ENCODE peak calls at places on chromosomes 3 and 15, in four cellular contexts. R is HepG2, T is A549, V is K562. B is an unnamed sample.

GRCh38 chr3:112084980-112085697 is 1.1 kb upstream of the C3orf52 start:
- DNase-seq in R (peak), T (no peak), V (no peak), B (no peak)

GRCh38 chr3:94175677-94176076 is 112.8 kb downstream of the NSUN3 start:
- DNase-seq in R (no peak), T (no peak), V (no peak), B (no peak)

GRCh38 chr15:64596701-64597468 is 136.5 kb downstream of the ZNF609 start:
- DNase-seq in R (no peak), T (no peak), V (peak), B (no peak)

GRCh38 chr3:179688847-179689246 is 36.0 kb downstream of the USP13 start:
- DNase-seq in R (no peak), T (no peak), V (no peak), B (no peak)

GRCh38 chr15:39592500-39592899 is 11.6 kb downstream of the THBS1 start:
- DNase-seq in R (no peak), T (no peak), V (no peak), B (no peak)

GRCh38 chr3:10494180-10494579 is 11.2 kb downstream of the ATP2B2 start:
- DNase-seq in R (no peak), T (no peak), V (no peak), B (no peak)

GRCh38 chr3:142968319-142968718 is 4.8 kb upstream of the PAQR9 start:
- DNase-seq in R (no peak), T (no peak), V (no peak), B (no peak)

GRCh38 chr3:152302521-152303021 is 33.8 kb downstream of the MBNL1 start:
- DNase-seq in R (peak), T (no peak), V (no peak), B (no peak)

GRCh38 chr15:96767703-96768434 is 437.4 kb downstream of the NR2F2 start:
- DNase-seq in R (no peak), T (no peak), V (no peak), B (no peak)

GRCh38 chr3:22506871-22507270 is 696.3 kb upstream of the UBE2E2 start:
- DNase-seq in R (no peak), T (no peak), V (no peak), B (no peak)

GRCh38 chr3:29072626-29073025 is 208.2 kb upstream of the RBMS3 start:
- DNase-seq in R (no peak), T (no peak), V (no peak), B (no peak)

GRCh38 chr3:43288850-43289249 is 2.5 kb downstream of the SNRK start:
- DNase-seq in R (peak), T (no peak), V (no peak), B (no peak)

GRCh38 chr15:60038111-60038521 is 34.0 kb downstream of the FOXB1 start:
- DNase-seq in R (no peak), T (no peak), V (no peak), B (peak)

GRCh38 chr15:34038023-34038403 is 991 bp downstream of the AVEN start:
- DNase-seq in R (no peak), T (no peak), V (no peak), B (no peak)

GRCh38 chr15:91790826-91791225 is 62.7 kb upstream of the SLCO3A1 start:
- DNase-seq in R (no peak), T (no peak), V (no peak), B (no peak)

GRCh38 chr3:187012609-187013051 is 82.3 kb downstream of the ST6GAL1 start:
- DNase-seq in R (no peak), T (no peak), V (no peak), B (no peak)

GRCh38 chr3:127488740-127489139 is 101.8 kb downstream of the TPRA1 start:
- DNase-seq in R (no peak), T (no peak), V (no peak), B (no peak)

GRCh38 chr3:39148116-39149058 is 5.0 kb downstream of the CSRNP1 start:
- DNase-seq in R (no peak), T (no peak), V (peak), B (no peak)

GRCh38 chr15:63310646-63311045 is 33.2 kb downstream of the APH1B start:
- DNase-seq in R (no peak), T (no peak), V (no peak), B (no peak)

GRCh38 chr15:52427804-52428203 is 100.9 kb downstream of the MYO5A start:
- DNase-seq in R (no peak), T (no peak), V (no peak), B (no peak)

GRCh38 chr3:88203537-88204143 is 53.9 kb downstream of the C3orf38 start:
- DNase-seq in R (peak), T (peak), V (peak), B (peak)
- TF ChIP-seq NR3C1 in R (no peak), T (no peak), V (no peak), B (no peak)

DNA sequence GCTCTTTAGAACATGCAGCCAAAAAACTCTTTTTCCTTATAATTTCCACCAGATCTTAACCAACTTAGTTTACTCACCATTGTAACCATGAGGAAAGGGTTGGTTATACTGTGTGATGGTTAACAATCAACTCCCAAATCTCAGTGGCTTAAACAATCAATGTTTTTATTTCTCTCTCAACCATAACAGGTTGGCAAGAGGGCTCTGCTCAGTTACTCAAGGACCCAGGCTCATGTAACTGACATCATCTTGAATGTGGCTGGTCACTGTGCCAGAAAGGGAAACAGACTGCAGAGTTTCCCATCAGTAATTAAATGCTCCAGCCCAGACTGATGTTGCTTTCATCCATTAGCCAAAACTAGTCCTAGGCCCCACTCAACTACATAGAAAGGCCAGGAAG is 69.0 kb downstream of the ANKRD28 start:
- DNase-seq in R (no peak), T (no peak), V (no peak), B (no peak)
- TF ChIP-seq NR3C1 in R (no peak), T (no peak), V (no peak), B (no peak)

GRCh38 chr15:69593981-69594966 is 141.7 kb downstream of the RPLP1 start:
- DNase-seq in R (peak), T (peak), V (peak), B (no peak)
- TF ChIP-seq NR3C1 in R (no peak), T (no peak), V (no peak), B (no peak)

DNA sequence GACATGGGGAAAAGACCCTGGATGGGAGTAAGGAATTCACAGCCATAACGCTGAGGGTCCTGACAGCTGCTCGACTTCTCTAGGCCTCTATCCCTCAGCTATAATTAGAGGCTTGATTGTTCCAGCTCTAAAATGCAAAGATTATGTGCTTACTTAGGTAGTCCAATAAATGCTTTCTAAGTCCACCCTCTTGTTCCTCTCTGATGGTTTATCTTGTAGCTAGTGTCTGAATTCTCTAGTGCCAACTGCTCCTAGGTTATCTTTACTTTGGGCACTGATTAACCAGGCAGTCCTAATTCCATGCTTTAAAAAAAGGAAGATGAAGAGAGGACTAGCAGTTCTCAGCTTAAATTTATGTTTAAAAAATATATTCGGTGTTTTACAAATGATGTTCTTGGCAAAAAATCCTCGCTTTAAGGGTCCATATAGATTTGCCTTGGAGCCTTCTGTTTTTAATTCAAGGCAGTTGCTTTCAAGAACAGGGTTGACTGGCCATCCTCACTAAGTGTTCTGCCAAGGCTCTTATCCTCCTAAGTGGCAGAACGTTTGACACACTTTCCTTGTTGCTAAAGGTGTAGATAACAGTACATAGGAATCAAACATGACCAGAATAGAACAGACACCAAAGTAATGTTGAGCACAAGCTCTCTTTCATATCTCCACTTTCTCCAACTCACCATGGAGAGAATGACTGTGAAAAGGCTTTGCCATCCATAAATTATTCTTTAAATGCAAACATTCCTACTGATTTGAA is 60.6 kb downstream of the THRB start:
- DNase-seq in R (peak), T (no peak), V (no peak), B (no peak)
- TF ChIP-seq NR3C1 in R (no peak), T (no peak), V (no peak), B (no peak)

GRCh38 chr3:24500806-24501205 is 6.2 kb upstream of the THRB start:
- DNase-seq in R (no peak), T (no peak), V (no peak), B (no peak)

GRCh38 chr3:24498796-24499195 is 4.1 kb upstream of the THRB start:
- DNase-seq in R (no peak), T (no peak), V (no peak), B (no peak)

GRCh38 chr3:24498391-24498790 is 3.7 kb upstream of the THRB start:
- DNase-seq in R (no peak), T (no peak), V (no peak), B (no peak)

GRCh38 chr3:24497942-24498341 is 3.3 kb upstream of the THRB start:
- DNase-seq in R (no peak), T (no peak), V (no peak), B (no peak)

DNA sequence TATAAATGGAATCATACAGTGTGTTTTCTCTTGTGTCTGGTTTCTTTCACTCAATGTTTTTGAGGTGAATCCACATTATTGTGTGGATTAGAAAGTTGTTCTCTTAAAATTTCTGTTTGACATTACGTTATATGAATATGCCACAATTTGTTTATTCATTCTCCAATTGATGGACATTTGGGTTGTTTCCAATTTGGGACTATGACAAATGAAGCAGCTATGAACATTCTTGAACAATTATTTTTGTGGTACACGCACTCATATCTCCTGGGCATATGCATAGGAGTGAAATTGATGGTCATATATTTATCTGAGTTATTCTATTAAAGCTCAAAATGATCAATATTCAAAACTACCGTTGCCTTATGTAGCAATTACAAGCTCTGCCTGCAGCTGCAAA is 5.3 kb upstream of the THRB start:
- DNase-seq in R (no peak), T (no peak), V (no peak), B (no peak)
- TF ChIP-seq NR3C1 in R (no peak), T (no peak), V (no peak), B (no peak)

DNA sequence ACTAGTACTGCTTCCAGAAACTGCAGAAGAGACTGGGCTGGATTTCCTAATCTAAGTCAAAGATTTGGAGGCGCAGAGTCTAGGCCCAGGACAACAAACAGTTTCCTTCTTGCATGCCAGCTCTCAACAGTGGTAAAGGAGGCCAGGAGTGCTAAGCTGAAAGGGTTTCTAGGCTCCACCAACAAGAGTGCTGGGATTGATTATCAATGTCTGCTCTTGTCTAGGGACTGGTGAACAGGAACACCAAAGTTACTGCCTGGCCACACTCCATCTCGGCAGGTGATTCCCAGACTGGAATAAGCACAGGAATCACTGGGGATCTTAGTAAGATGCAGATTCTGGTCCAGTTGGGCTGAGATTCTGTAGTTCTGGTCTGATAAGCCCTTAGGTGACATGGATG is 22.8 kb upstream of the FGD5 start:
- DNase-seq in R (no peak), T (no peak), V (no peak), B (no peak)
- TF ChIP-seq NR3C1 in R (no peak), T (no peak), V (no peak), B (no peak)

GRCh38 chr3:52800079-52800478 is 5.5 kb downstream of the ITIH3 start:
- DNase-seq in R (no peak), T (no peak), V (no peak), B (no peak)

GRCh38 chr3:52798376-52798977 is 3.9 kb downstream of the ITIH3 start:
- DNase-seq in R (no peak), T (no peak), V (no peak), B (no peak)

GRCh38 chr3:52798978-52799476 is 4.4 kb downstream of the ITIH3 start:
- DNase-seq in R (peak), T (peak), V (peak), B (peak)

GRCh38 chr3:52805270-52806039 is 10.9 kb downstream of the ITIH3 start:
- DNase-seq in R (no peak), T (no peak), V (no peak), B (no peak)

DNA sequence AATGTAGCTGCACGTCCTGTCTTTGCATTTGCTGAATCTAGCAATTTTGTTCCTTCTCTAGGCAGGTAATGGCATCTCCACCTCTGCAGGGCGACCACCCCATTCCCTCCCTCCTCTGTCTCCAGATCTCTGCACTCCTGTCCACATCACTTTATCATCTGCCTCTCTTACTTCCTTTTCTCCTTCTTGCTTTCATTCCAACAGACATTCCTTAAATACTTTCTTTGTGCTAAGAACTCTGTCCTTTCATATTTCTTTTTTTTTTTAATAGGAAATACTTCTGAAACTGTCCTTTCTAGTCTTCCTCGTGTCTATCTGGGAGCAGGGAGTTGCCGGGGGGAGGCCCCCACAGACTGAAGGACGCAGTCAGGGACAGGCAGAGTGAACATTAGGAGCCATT is 7.2 kb downstream of the ITIH3 start:
- DNase-seq in R (no peak), T (no peak), V (no peak), B (no peak)
- TF ChIP-seq NR3C1 in R (no peak), T (no peak), V (no peak), B (no peak)

GRCh38 chr3:159854500-159855124 is 134.0 kb upstream of the IL12A start:
- DNase-seq in R (peak), T (peak), V (no peak), B (no peak)
- TF ChIP-seq NR3C1 in R (no peak), T (no peak), V (no peak), B (no peak)

GRCh38 chr15:93029613-93030429 is 59.2 kb downstream of the RGMA start:
- DNase-seq in R (no peak), T (no peak), V (no peak), B (no peak)

GRCh38 chr15:93026359-93026758 is 62.7 kb downstream of the RGMA start:
- DNase-seq in R (no peak), T (no peak), V (no peak), B (no peak)

GRCh38 chr15:93028632-93029612 is 60.1 kb downstream of the RGMA start:
- DNase-seq in R (no peak), T (no peak), V (no peak), B (no peak)

GRCh38 chr15:93027413-93027812 is 61.6 kb downstream of the RGMA start:
- DNase-seq in R (no peak), T (no peak), V (no peak), B (no peak)

GRCh38 chr15:93028111-93028631 is 60.8 kb downstream of the RGMA start:
- DNase-seq in R (no peak), T (no peak), V (no peak), B (no peak)
- TF ChIP-seq NR3C1 in R (no peak), T (no peak), V (no peak), B (no peak)

GRCh38 chr15:53918180-53919079 is 59.8 kb upstream of the UNC13C start:
- DNase-seq in R (peak), T (no peak), V (no peak), B (no peak)
- TF ChIP-seq NR3C1 in R (no peak), T (no peak), V (no peak), B (no peak)